ENCODE peak calls at places on chromosomes 2 and 18, in four cellular contexts. S is MCF 10A; P is stimulated activated naive B cell treated with anti-CD40 and anti-IgM and Interleukin-4, amounts not matched to agents 10 μg/mL and 1 μg/mL and 100 μg/mL, for 72 hours; G is suprapubic skin. E is an unnamed sample.

GRCh38 chr2:64453710-64454315 is at the start of gene LGALSL:
- DNase-seq in S (peak), P (peak), G (peak), E (peak)

GRCh38 chr2:240784629-240785423 is 35.2 kb downstream of the KIF1A start:
- DNase-seq in S (no peak), P (no peak), G (peak), E (no peak)

GRCh38 chr2:127637725-127638252 is 8.2 kb upstream of the GPR17 start:
- DNase-seq in S (peak), P (peak), G (no peak), E (no peak)

GRCh38 chr2:165239230-165239629 is at the start of gene SCN2A:
- DNase-seq in S (peak), P (no peak), G (no peak), E (no peak)

GRCh38 chr18:45014047-45014501 is 333.4 kb downstream of the SETBP1 start:
- DNase-seq in S (peak), P (no peak), G (no peak), E (no peak)

GRCh38 chr18:76805221-76805620 is 17.1 kb upstream of the ZNF236 start:
- DNase-seq in S (peak), P (no peak), G (no peak), E (no peak)

GRCh38 chr2:72965770-72966430 is 48.6 kb downstream of the EMX1 start:
- DNase-seq in S (no peak), P (no peak), G (no peak), E (no peak)

GRCh38 chr2:81060971-81061370 is 756.4 kb upstream of the LRRTM1 start:
- DNase-seq in S (peak), P (no peak), G (no peak), E (no peak)

GRCh38 chr2:84243788-84244627 is 215.1 kb downstream of the SUCLG1 start:
- DNase-seq in S (no peak), P (no peak), G (no peak), E (no peak)

GRCh38 chr2:109124982-109125594 is 3.9 kb upstream of the SH3RF3 start:
- DNase-seq in S (no peak), P (no peak), G (no peak), E (no peak)

GRCh38 chr2:156935611-156936010 is 321.9 kb upstream of the GALNT5 start:
- DNase-seq in S (peak), P (no peak), G (no peak), E (no peak)

GRCh38 chr18:22872894-22873537 is 60.1 kb upstream of the RBBP8 start:
- DNase-seq in S (no peak), P (no peak), G (no peak), E (no peak)

GRCh38 chr18:56451188-56451587 is 187.2 kb downstream of the TXNL1 start:
- DNase-seq in S (no peak), P (no peak), G (no peak), E (no peak)

GRCh38 chr2:197883354-197884032 is 79.1 kb downstream of the PLCL1 start:
- DNase-seq in S (no peak), P (no peak), G (no peak), E (no peak)